ENCODE peak calls at places on chromosome 13, in seven cellular contexts. P, Q, U, C, G, W and E are unnamed samples. For H3K4me1, the result is how much of the 10 kb centered on the place peaks cover.

GRCh38 chr13:107373551-107373950 is 805.6 kb upstream of the ARGLU1 start:
- DNase-seq in P (no peak), Q (no peak), U (no peak), C (peak), G (no peak), W (no peak), E (no peak)

GRCh38 chr13:25691654-25692053 is 319.9 kb downstream of the ATP8A2 start:
- DNase-seq in P (no peak), Q (no peak), U (no peak), C (no peak), G (no peak), W (no peak), E (no peak)

GRCh38 chr13:100721885-100722512 is 47.4 kb upstream of the TMTC4 start:
- DNase-seq in P (no peak), Q (no peak), U (no peak), C (peak), G (no peak), W (no peak), E (no peak)

GRCh38 chr13:29844441-29844840 is 6.0 kb downstream of the UBL3 start:
- DNase-seq in P (no peak), Q (no peak), U (no peak), C (no peak), G (no peak), W (no peak), E (no peak)

GRCh38 chr13:33212396-33212795 is 73.2 kb downstream of the STARD13 start:
- DNase-seq in P (no peak), Q (no peak), U (no peak), C (no peak), G (no peak), W (no peak), E (no peak)

GRCh38 chr13:74115138-74115537 is 19.1 kb downstream of the KLF12 start:
- DNase-seq in P (no peak), Q (no peak), U (no peak), C (no peak), G (no peak), W (no peak), E (no peak)

GRCh38 chr13:80341098-80341701 is at the start of gene SPRY2:
- DNase-seq in P (peak), Q (peak), U (peak), C (peak), G (peak), W (peak), E (peak)

GRCh38 chr13:31261241-31261640 is 61.5 kb downstream of the B3GLCT start:
- DNase-seq in P (no peak), Q (no peak), U (no peak), C (no peak), G (no peak), W (no peak), E (no peak)

GRCh38 chr13:44181938-44182337 is 191.7 kb upstream of the SERP2 start:
- DNase-seq in P (no peak), Q (no peak), U (no peak), C (no peak), G (no peak), W (no peak), E (no peak)

GRCh38 chr13:31927219-31927653 is 104.3 kb upstream of the FRY start:
- DNase-seq in P (no peak), Q (no peak), U (no peak), C (no peak), G (no peak), W (no peak), E (no peak)

GRCh38 chr13:110410906-110411305 is 103.8 kb downstream of the COL4A2 start:
- DNase-seq in P (no peak), Q (no peak), U (no peak), C (no peak), G (no peak), W (no peak), E (no peak)
- H3K4me1 ChIP-seq in P (under half), Q (under half), U (under half), C (under half), G (under half), W (half or more), E (half or more)

GRCh38 chr13:97266328-97266727 is 44.2 kb downstream of the MBNL2 start:
- DNase-seq in P (no peak), Q (peak), U (no peak), C (no peak), G (no peak), W (no peak), E (no peak)

GRCh38 chr13:97263160-97263559 is 41.0 kb downstream of the MBNL2 start:
- DNase-seq in P (no peak), Q (no peak), U (no peak), C (no peak), G (no peak), W (no peak), E (no peak)

GRCh38 chr13:97266734-97267417 is 44.7 kb downstream of the MBNL2 start:
- DNase-seq in P (no peak), Q (no peak), U (no peak), C (peak), G (no peak), W (no peak), E (no peak)

GRCh38 chr13:97262058-97262457 is 39.9 kb downstream of the MBNL2 start:
- DNase-seq in P (no peak), Q (no peak), U (no peak), C (no peak), G (no peak), W (no peak), E (no peak)

DNA sequence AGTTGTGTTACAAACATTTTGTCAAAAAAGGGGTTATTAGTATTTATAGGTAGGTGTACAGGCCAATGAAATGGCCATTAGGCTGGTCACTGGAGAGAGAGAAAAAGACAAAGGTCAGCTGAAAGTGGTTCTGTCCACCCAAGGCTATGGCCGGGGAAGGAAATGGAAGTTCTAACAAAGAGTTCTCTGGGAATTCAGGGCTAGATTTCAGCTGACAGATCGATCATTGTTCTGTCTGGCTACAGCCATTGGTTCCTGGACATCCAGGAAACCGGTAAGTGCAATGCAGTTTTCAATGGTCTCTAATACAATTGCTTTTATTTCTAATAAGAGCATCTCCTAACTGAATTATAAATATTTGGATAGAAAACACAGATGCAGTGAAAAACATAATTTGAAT is 42.5 kb downstream of the MBNL2 start:
- DNase-seq in P (no peak), Q (no peak), U (no peak), C (no peak), G (no peak), W (no peak), E (no peak)
- H3K4me1 ChIP-seq in P (half or more), Q (under half), U (under half), C (under half), G (half or more), W (half or more), E (under half)

GRCh38 chr13:52652980-52653303 is 306 bp downstream of the SUGT1 start:
- DNase-seq in P (no peak), Q (peak), U (no peak), C (no peak), G (no peak), W (no peak), E (no peak)
- H3K4me1 ChIP-seq in P (under half), Q (under half), U (under half), C (under half), G (under half), W (under half), E (under half)

DNA sequence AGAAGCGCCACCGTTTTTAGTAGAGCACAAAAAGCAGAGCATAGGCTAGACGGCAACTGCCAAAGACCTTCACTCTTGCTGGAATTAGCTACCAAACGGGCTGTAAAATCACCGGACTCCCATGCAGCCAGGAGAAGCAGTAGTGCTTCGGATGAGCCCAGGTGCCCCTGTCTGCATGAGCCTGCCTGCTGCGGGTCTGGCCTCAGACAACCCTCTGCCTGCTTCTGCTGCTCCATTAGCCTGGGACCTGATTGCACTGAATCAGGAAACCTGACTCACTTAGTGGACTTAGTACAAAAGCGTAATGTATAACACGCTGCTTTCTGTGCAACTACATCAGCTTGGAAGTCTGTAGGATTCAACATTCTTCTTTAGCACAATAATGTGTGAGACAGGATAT is 170.0 kb downstream of the LMO7 start:
- DNase-seq in P (peak), Q (no peak), U (no peak), C (no peak), G (no peak), W (no peak), E (no peak)
- H3K4me1 ChIP-seq in P (under half), Q (under half), U (under half), C (under half), G (under half), W (under half), E (under half)

GRCh38 chr13:106155411-106155810 is 380.1 kb downstream of the EFNB2 start:
- DNase-seq in P (no peak), Q (no peak), U (no peak), C (no peak), G (no peak), W (no peak), E (no peak)

GRCh38 chr13:106153876-106154275 is 381.6 kb downstream of the EFNB2 start:
- DNase-seq in P (no peak), Q (no peak), U (no peak), C (no peak), G (no peak), W (no peak), E (no peak)

GRCh38 chr13:106151056-106151699 is 384.3 kb downstream of the EFNB2 start:
- DNase-seq in P (no peak), Q (no peak), U (no peak), C (peak), G (no peak), W (no peak), E (no peak)

GRCh38 chr13:106152047-106152446 is 383.4 kb downstream of the EFNB2 start:
- DNase-seq in P (no peak), Q (no peak), U (no peak), C (no peak), G (no peak), W (no peak), E (no peak)

GRCh38 chr13:106153041-106153440 is 382.4 kb downstream of the EFNB2 start:
- DNase-seq in P (no peak), Q (no peak), U (no peak), C (no peak), G (no peak), W (no peak), E (no peak)
- H3K4me1 ChIP-seq in P (under half), Q (under half), U (under half), C (under half), G (under half), W (under half), E (under half)

DNA sequence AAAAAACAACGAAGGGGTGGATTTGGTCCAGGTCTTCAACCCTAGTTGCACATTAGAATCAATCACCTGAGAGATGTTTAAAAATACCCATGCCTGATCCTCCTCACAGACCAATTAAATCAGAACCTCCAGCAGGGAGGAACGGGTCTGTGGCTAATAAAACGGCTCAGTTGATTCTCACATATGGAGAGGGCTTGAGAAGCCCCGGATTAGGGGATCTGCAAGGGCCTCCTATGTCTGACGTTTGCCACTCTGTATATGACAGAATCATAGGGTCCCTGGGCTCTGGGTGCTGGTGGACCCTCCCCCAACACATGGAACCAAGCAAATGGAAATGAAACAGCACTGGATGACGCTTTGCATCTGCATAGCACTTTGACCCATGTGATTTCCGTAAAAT is 36.7 kb upstream of the C13orf42 start:
- DNase-seq in P (no peak), Q (no peak), U (no peak), C (no peak), G (no peak), W (no peak), E (no peak)
- H3K4me1 ChIP-seq in P (under half), Q (under half), U (under half), C (under half), G (under half), W (under half), E (under half)

DNA sequence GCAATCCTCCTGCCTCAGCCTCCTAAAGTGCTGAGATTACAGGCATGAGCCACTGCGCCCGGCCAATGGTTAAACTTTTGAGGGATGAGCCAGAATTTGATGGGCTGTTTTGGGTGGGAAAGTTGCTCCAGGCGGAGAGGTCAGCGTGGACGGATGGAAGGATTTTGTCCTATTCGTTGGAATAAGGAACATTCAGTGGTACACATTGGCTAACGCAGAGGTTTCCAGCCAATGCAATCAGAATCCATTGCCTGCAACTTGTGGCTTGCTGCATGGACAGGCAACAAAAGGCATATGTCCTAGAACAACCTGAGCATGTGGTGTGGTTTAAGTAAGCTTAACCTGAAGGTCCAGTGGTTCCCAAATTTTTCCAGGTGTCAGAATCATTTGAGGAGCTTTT is 35.5 kb upstream of the C1QTNF9 start:
- DNase-seq in P (no peak), Q (no peak), U (no peak), C (no peak), G (no peak), W (no peak), E (no peak)
- H3K4me1 ChIP-seq in P (under half), Q (under half), U (under half), C (under half), G (under half), W (under half), E (under half)

DNA sequence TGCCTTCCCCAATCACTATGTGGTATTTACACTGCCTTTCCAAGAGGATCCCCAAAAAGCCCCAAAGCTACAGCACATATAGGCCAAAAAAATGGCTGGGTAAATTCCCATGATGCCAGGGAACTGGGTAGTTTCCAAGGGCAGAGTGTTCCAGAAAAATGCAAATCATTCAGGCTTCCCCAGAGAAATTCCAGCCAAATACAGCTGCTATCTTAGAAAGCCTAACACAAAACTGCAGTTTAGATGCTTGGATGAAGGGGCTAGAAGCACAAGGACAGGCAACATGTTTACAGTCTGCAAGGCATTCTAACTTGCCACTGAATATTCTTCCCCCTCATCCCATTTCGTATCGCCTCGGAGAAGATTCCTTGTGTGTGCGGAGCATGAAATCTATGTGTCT is 6.2 kb downstream of the FOXO1 start:
- DNase-seq in P (no peak), Q (no peak), U (no peak), C (no peak), G (no peak), W (no peak), E (no peak)
- H3K4me1 ChIP-seq in P (half or more), Q (under half), U (under half), C (under half), G (half or more), W (under half), E (under half)